ENCODE peak calls at places on chromosome X, in six cellular contexts. F is heart left ventricle, K is A549, J is HepG2, N is IMR-90, O is body of pancreas. D is an unnamed sample.

GRCh38 chrX:103329991-103330390 is at the start of gene TCEAL7:
- ATAC-seq in N (peak; percentile 72), J (no peak), K (no peak), F (peak; percentile 87), O (no peak), D (peak; percentile 71)

GRCh38 chrX:2426289-2426882 is 74.4 kb downstream of the DHRSX start:
- ATAC-seq in N (no peak), J (no peak), O (no peak), K (no peak), F (no peak), D (no peak)

GRCh38 chrX:24055043-24055356 is 244 bp downstream of the EIF2S3 start:
- ATAC-seq in J (peak; percentile 64), O (no peak), K (peak; percentile 61), F (no peak), N (peak; percentile 43), D (peak; percentile 6)

GRCh38 chrX:106168107-106168506 is at the start of gene PWWP3B:
- ATAC-seq in N (no peak), K (peak; percentile 70), O (peak; percentile 90), F (no peak), J (no peak), D (no peak)

GRCh38 chrX:70656304-70656703 is 211.7 kb downstream of the DLG3 start:
- ATAC-seq in N (no peak), O (no peak), F (no peak), J (no peak), K (no peak), D (no peak)

GRCh38 chrX:68658530-68658929 is 11.1 kb downstream of the STARD8 start:
- ATAC-seq in N (peak; percentile 80), O (no peak), J (no peak), F (peak; percentile 86), K (no peak), D (peak; percentile 58)

GRCh38 chrX:22689290-22689689 is 310.5 kb upstream of the DDX53 start:
- ATAC-seq in J (no peak), O (no peak), F (no peak), N (peak; percentile 32), K (no peak), D (no peak)

GRCh38 chrX:56994375-56995270 is 718 bp downstream of the SPIN3 start:
- ATAC-seq in F (no peak), O (no peak), K (no peak), N (no peak), J (peak; percentile 44), D (peak; percentile 18)

GRCh38 chrX:44903842-44904530 is 31.0 kb downstream of the KDM6A start:
- ATAC-seq in F (no peak), N (no peak), O (no peak), J (peak; percentile 44), K (no peak), D (no peak)

GRCh38 chrX:117063224-117063623 is 600.4 kb upstream of the CT83 start:
- ATAC-seq in F (no peak), N (no peak), O (no peak), K (no peak), J (no peak), D (no peak)

GRCh38 chrX:70046978-70047377 is 2.8 kb downstream of the AWAT2 start:
- ATAC-seq in O (no peak), J (no peak), K (no peak), N (no peak), F (no peak), D (no peak)

GRCh38 chrX:127459784-127460183 is 592.4 kb downstream of the ACTRT1 start:
- ATAC-seq in F (no peak), O (no peak), J (no peak), N (no peak), K (no peak), D (no peak)

GRCh38 chrX:20418379-20418778 is 151.7 kb upstream of the RPS6KA3 start:
- ATAC-seq in N (no peak), J (no peak), K (no peak), F (no peak), O (no peak), D (no peak)

GRCh38 chrX:123835661-123836371 is 24.0 kb upstream of the XIAP start:
- ATAC-seq in N (peak; percentile 77), F (no peak), K (peak; percentile 81), J (no peak), O (no peak), D (no peak)

GRCh38 chrX:53445977-53446376 is 11.8 kb upstream of the HSD17B10 start:
- ATAC-seq in O (no peak), F (no peak), N (peak; percentile 68), J (peak; percentile 68), K (peak; percentile 62), D (no peak)

GRCh38 chrX:123713434-123713833 is 19.4 kb downstream of the THOC2 start:
- ATAC-seq in N (no peak), O (no peak), J (no peak), K (peak; percentile 58), F (no peak), D (no peak)

GRCh38 chrX:20506739-20507138 is 240.0 kb upstream of the RPS6KA3 start:
- ATAC-seq in N (peak; percentile 44), K (no peak), J (no peak), F (no peak), O (no peak), D (no peak)

GRCh38 chrX:18406531-18407266 is 18.7 kb upstream of the CDKL5 start:
- ATAC-seq in O (no peak), K (no peak), F (no peak), N (no peak), J (no peak), D (no peak)

GRCh38 chrX:71619193-71619592 is 882 bp upstream of the CXCR3 start:
- ATAC-seq in O (no peak), K (no peak), J (no peak), F (no peak), N (no peak), D (no peak)

GRCh38 chrX:38754102-38754790 is 47.0 kb upstream of the MID1IP1 start:
- ATAC-seq in F (no peak), J (no peak), K (peak; percentile 77), N (peak; percentile 82), O (peak; percentile 67), D (no peak)

GRCh38 chrX:102765217-102765616 is 44.7 kb downstream of the GPRASP3 start:
- ATAC-seq in O (no peak), J (no peak), N (peak; percentile 65), K (no peak), F (peak; percentile 82), D (peak; percentile 51)

GRCh38 chrX:57595381-57595811 is 3.6 kb downstream of the ZXDB start:
- ATAC-seq in K (no peak), N (no peak), F (no peak), J (no peak), O (no peak), D (no peak)

GRCh38 chrX:33149085-33149484 is 62.3 kb downstream of the DMD start:
- ATAC-seq in J (no peak), N (no peak), O (no peak), F (no peak), K (no peak), D (no peak)

GRCh38 chrX:12985336-12985735 is 10.4 kb downstream of the TMSB4X start:
- ATAC-seq in K (no peak), J (no peak), F (no peak), O (no peak), N (no peak), D (no peak)

GRCh38 chrX:102560423-102561068 is 38.8 kb upstream of the ARMCX5 start:
- ATAC-seq in F (no peak), K (no peak), N (no peak), O (no peak), J (no peak), D (no peak)

GRCh38 chrX:132031867-132032266 is 8.8 kb downstream of the STK26 start:
- ATAC-seq in F (no peak), J (no peak), O (no peak), K (no peak), N (no peak), D (no peak)

GRCh38 chrX:115425359-115425758 is 135.6 kb upstream of the PLS3 start:
- ATAC-seq in J (no peak), N (no peak), O (no peak), F (no peak), K (no peak), D (no peak)

GRCh38 chrX:8043121-8043520 is 115.9 kb upstream of the PNPLA4 start:
- ATAC-seq in F (no peak), J (no peak), N (no peak), O (no peak), K (no peak), D (no peak)

GRCh38 chrX:10086683-10087082 is 70.1 kb upstream of the CLCN4 start:
- ATAC-seq in K (no peak), J (no peak), F (peak; percentile 52), O (no peak), N (no peak), D (no peak)

GRCh38 chrX:10090319-10090718 is 66.5 kb upstream of the CLCN4 start:
- ATAC-seq in N (no peak), J (no peak), O (no peak), K (no peak), F (no peak), D (peak; percentile 36)

GRCh38 chrX:10085223-10085622 is 71.6 kb upstream of the CLCN4 start:
- ATAC-seq in O (no peak), F (no peak), K (no peak), N (no peak), J (no peak), D (no peak)

GRCh38 chrX:10087391-10087790 is 69.4 kb upstream of the CLCN4 start:
- ATAC-seq in F (no peak), K (no peak), J (no peak), O (no peak), N (no peak), D (no peak)

GRCh38 chrX:10089378-10089795 is 67.4 kb upstream of the CLCN4 start:
- ATAC-seq in J (no peak), O (peak; percentile 60), F (no peak), N (no peak), K (no peak), D (no peak)
- H3K27ac ChIP-seq in J (no peak overlapping the region), O (peak overlapping the region; percentile 55), F (no peak overlapping the region), N (no peak overlapping the region), K (peak overlapping the region; percentile 70), D (peak overlapping the region; percentile 53)

GRCh38 chrX:147737690-147738089 is 174.0 kb upstream of the FMR1 start:
- ATAC-seq in J (no peak), F (no peak), O (no peak), N (no peak), K (no peak), D (no peak)
- TF ChIP-seq POLR2A in J (no peak), F (no peak), O (no peak), N (no peak), K (no peak), D (no peak)

GRCh38 chrX:101176439-101176838 is 43.1 kb upstream of the DRP2 start:
- ATAC-seq in N (peak; percentile 73), F (no peak), J (no peak), O (no peak), K (no peak), D (no peak)
- H3K27ac ChIP-seq in N (no peak overlapping the region), F (no peak overlapping the region), J (no peak overlapping the region), O (no peak overlapping the region), K (no peak overlapping the region), D (no peak overlapping the region)

DNA sequence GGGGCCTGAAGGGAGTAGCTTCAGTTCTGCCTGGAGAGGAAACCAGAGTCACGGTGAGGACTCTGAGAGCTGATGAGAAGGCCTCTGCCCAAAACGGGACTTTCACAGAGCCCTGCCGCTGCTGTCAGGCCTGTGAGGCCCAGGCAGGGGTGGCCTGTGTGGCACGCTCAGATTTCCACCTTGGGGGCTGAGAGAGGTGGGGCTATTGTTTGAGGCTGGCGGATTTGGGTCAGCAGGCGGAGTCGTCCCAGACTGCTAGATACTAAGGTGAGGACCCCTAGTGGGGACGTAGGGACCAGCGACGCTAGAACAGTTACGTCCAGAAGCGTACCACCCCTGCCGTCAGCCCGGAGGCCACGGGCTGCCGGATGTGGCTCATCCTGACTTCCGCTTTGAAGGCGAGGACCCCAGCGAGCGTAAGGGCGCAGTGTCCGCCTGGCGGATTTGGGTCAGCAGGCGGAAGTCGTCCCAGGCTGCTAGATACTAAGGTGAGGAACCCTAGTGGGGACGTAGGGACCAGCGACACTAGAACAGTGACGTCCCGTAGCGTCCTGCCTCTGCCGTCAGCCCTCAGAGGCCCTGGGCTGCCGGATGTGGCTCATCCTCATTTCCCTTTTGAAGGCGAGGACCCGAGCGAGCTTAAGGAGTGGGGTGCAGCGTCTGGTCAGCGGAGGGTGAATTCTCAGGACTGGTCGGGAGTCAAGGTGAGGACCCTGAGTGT is at the start of gene MAGEB1:
- ATAC-seq in O (no peak), N (no peak), J (peak; percentile 85), F (no peak), K (peak; percentile 56), D (no peak)
- TF ChIP-seq POLR2A in O (no peak), N (no peak), J (no peak), F (no peak), K (no peak), D (no peak)